ENCODE peak calls at places on chromosomes 13 and 19, in six cellular contexts. A, N, R, G, V and Z are unnamed samples.

GRCh38 chr13:95335667-95336066 is 34.4 kb upstream of the ABCC4 start:
- DNase-seq in R (no peak), N (no peak), A (no peak), G (peak; percentile 8), V (no peak), Z (no peak)

GRCh38 chr19:3178973-3179738 is 587 bp downstream of the S1PR4 start:
- DNase-seq in N (no peak), A (no peak), V (no peak), R (peak; percentile 55), G (no peak), Z (peak; percentile 55)

GRCh38 chr19:41707871-41708371 is 505 bp upstream of the CEACAM5 start:
- DNase-seq in V (no peak), N (no peak), A (no peak), R (no peak), G (no peak), Z (no peak)

GRCh38 chr13:26579580-26579979 is 22.1 kb downstream of the WASF3 start:
- DNase-seq in G (no peak), V (no peak), A (no peak), R (no peak), N (no peak), Z (no peak)

GRCh38 chr13:37136187-37136586 is 30.7 kb upstream of the CSNK1A1L start:
- DNase-seq in G (no peak), A (no peak), N (no peak), R (no peak), V (no peak), Z (no peak)

GRCh38 chr19:53140351-53140750 is 7.6 kb upstream of the ZNF415 start:
- DNase-seq in G (no peak), A (no peak), N (no peak), V (no peak), R (no peak), Z (no peak)

GRCh38 chr19:38079926-38080380 is 144.1 kb downstream of the DPF1 start:
- DNase-seq in N (peak; percentile 70), A (peak; percentile 63), G (no peak), R (peak; percentile 7), V (peak; percentile 86), Z (peak; percentile 86)

GRCh38 chr19:17602872-17603552 is 47.6 kb downstream of the COLGALT1 start:
- DNase-seq in G (no peak), N (no peak), A (no peak), V (no peak), R (no peak), Z (no peak)

GRCh38 chr13:80133631-80134083 is 207.3 kb downstream of the SPRY2 start:
- DNase-seq in A (no peak), R (no peak), V (no peak), G (no peak), N (no peak), Z (no peak)

GRCh38 chr13:69168436-69168835 is 939.2 kb upstream of the ATXN8OS start:
- DNase-seq in R (no peak), N (no peak), V (no peak), G (no peak), A (no peak), Z (no peak)

GRCh38 chr19:6161271-6161850 is 25.9 kb downstream of the ACSBG2 start:
- DNase-seq in G (peak; percentile 98), A (peak; percentile 8), R (peak; percentile 92), V (no peak), N (no peak), Z (peak; percentile 63)

GRCh38 chr19:28185646-28186045 is 1027.3 kb downstream of the UQCRFS1 start:
- DNase-seq in G (no peak), R (no peak), V (no peak), A (no peak), N (no peak), Z (no peak)

GRCh38 chr19:34969721-34970120 is 5.7 kb upstream of the ZNF792 start:
- DNase-seq in N (no peak), V (no peak), A (no peak), R (no peak), G (no peak), Z (no peak)

GRCh38 chr19:6828698-6829633 is 56.5 kb downstream of the VAV1 start:
- DNase-seq in N (no peak), G (peak; percentile 98), V (no peak), R (peak; percentile 79), A (no peak), Z (peak; percentile 56)

GRCh38 chr19:46728208-46728607 is 11.3 kb upstream of the PRKD2 start:
- DNase-seq in N (no peak), V (no peak), G (no peak), R (no peak), A (no peak), Z (no peak)

GRCh38 chr19:38277969-38278680 is 13.8 kb downstream of the SPINT2 start:
- DNase-seq in V (no peak), N (no peak), R (no peak), A (no peak), G (no peak), Z (no peak)

GRCh38 chr19:1402411-1403070 is 1.2 kb upstream of the GAMT start:
- DNase-seq in A (no peak), N (no peak), G (no peak), R (no peak), V (no peak), Z (no peak)

GRCh38 chr19:13002389-13002898 is 7.2 kb downstream of the NFIX start:
- DNase-seq in V (no peak), N (no peak), R (no peak), A (no peak), G (no peak), Z (no peak)

GRCh38 chr13:89746554-89746953 is 1600.9 kb upstream of the MIR17HG start:
- DNase-seq in R (no peak), V (no peak), N (no peak), G (no peak), A (no peak), Z (no peak)
- TF ChIP-seq CTCF in R (no peak), V (no peak), N (no peak), G (no peak), A (no peak), Z (no peak)

DNA sequence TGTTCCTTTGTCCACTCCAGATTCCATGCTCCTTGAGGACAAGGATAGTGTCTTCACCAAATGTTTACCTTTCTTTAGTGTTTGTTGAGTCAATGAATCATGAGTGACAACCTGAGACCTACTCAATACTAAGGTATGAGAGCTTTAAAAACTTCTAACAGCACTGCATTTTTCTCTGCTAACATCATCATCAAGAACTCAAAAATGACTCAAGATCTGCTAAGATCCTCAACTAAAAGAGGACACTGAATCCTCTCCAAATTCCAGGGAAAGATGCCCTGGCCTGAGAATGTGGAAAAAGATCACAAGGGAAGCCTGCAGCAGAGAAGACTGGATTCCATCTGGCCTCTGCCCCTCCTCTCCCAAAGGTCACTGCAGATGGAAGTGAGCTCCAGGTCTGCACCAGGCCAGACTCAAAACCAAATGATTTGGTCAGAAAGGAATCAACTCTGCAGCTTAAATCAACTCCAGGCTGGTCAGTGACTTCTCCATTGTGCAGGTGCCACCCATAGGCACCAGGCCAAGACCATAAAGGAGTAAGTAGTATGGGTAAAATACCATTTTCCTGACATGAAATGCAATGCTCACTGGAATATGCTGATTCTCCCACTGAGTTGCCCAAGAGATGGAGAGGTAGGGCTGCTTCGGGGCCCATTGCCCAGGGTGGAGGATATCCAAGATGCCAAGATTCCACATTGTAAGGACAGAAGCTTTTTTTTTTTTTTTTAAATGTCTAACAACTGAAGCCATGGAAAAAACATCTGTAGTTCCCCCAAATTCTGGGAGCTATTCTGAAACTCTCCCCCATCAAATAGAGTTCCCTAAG is 89.5 kb upstream of the DOCK9 start:
- DNase-seq in N (peak; percentile 54), V (peak; percentile 28), R (no peak), A (peak; percentile 90), G (peak; percentile 70), Z (no peak)
- TF ChIP-seq CTCF in N (no peak), V (no peak), R (no peak), A (no peak), G (no peak), Z (no peak)

GRCh38 chr19:55638864-55639359 is 1.9 kb upstream of the ZNF580 start:
- DNase-seq in V (no peak), N (no peak), R (peak; percentile 83), G (no peak), A (no peak), Z (no peak)

GRCh38 chr19:55640577-55641375 is at the start of gene ZNF580:
- DNase-seq in R (peak; percentile 71), N (no peak), G (no peak), V (peak; percentile 75), A (peak; percentile 51), Z (peak; percentile 81)

GRCh38 chr19:55642153-55643002 is 1.1 kb upstream of the ZNF581 start:
- DNase-seq in V (no peak), N (no peak), G (no peak), R (peak; percentile 59), A (no peak), Z (no peak)

GRCh38 chr19:55641376-55642152 is 762 bp downstream of the ZNF580 start:
- DNase-seq in G (no peak), A (no peak), N (no peak), V (no peak), R (peak; percentile 62), Z (peak; percentile 62)

DNA sequence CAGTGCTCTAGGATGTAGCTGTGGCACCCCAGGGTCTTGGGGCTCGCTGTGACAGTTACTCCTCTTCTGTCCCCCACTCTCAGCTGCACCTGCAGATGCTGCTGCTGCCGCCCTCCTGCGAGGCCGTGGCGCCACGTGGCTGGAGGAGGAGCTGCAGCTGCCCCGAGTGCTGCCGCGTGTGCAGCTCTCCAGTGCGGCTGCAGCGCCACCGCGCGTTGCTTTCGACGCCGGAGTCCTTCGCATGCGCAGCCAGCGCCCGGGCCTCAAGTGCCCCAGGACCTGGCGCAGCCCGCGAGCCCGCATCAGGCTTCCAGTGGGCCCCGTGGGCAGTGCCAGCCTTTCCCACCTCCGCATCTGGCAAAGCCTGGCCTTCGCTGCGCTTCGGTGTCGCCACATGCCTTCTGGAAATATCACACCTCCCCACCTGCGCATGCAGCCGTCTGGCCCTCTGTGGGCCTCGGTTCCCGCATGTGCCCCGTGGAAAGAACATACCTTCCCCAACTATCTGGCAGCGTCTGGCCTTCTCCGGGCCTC is 692 bp upstream of the ZNF580 start:
- DNase-seq in R (peak; percentile 81), A (peak; percentile 40), N (no peak), G (no peak), V (peak; percentile 53), Z (peak; percentile 73)
- TF ChIP-seq CTCF in R (no peak), A (peak; percentile 82), N (peak; percentile 71), G (no peak), V (peak; percentile 53), Z (peak; percentile 68)

GRCh38 chr13:112561478-112561877 is 26.5 kb downstream of the TUBGCP3 start:
- DNase-seq in G (no peak), N (no peak), A (no peak), R (no peak), V (no peak), Z (no peak)

GRCh38 chr13:112562254-112562653 is 25.7 kb downstream of the TUBGCP3 start:
- DNase-seq in V (no peak), A (no peak), G (no peak), R (no peak), N (no peak), Z (no peak)

GRCh38 chr13:112554214-112554850 is 33.6 kb downstream of the TUBGCP3 start:
- DNase-seq in V (no peak), A (no peak), G (no peak), N (no peak), R (no peak), Z (no peak)

GRCh38 chr13:112558696-112559418 is 29.1 kb downstream of the TUBGCP3 start:
- DNase-seq in R (no peak), A (no peak), G (no peak), N (no peak), V (no peak), Z (no peak)

DNA sequence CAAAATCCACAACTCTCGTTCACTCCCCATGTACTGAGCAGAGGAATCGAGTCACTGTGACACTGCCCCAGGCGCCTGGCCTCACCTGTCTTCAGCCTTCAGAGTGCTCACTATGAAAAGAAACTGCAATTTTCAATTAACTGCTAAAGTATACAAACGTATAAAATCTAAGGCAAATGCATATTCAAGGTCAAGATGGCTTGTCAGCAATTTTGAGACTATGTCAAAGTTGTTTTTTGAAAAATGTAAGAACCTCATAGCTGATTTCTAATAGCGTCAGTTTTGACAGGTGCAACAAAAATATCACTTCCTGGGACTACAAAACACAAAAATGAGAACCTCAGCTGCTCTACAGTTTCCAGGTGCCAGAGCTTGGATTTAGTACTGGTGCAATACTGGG is 31.4 kb downstream of the TUBGCP3 start:
- DNase-seq in N (no peak), V (no peak), A (no peak), G (no peak), R (no peak), Z (no peak)
- TF ChIP-seq CTCF in N (no peak), V (no peak), A (no peak), G (no peak), R (no peak), Z (no peak)